ENCODE peak calls at places on chromosomes 6 and 20, in eight cellular contexts. M is mucosa of descending colon, I is sigmoid colon, V is heart right ventricle, H is hepatocyte, P is gastrocnemius medialis, O is Panc1, J is IMR-90. K is an unnamed sample. For H3K4me1, the result is how much of the 10 kb centered on the place peaks cover.

GRCh38 chr6:161171207-161171606 is 102.7 kb downstream of the AGPAT4 start:
- DNase-seq in M (no peak), I (no peak), V (no peak), H (no peak), P (no peak), O (no peak), J (no peak), K (no peak)

GRCh38 chr20:2946988-2947961 is 74.0 kb downstream of the PTPRA start:
- DNase-seq in M (no peak), I (no peak), V (no peak), H (peak), P (no peak), O (no peak), J (peak), K (peak)

GRCh38 chr6:13006578-13007300 is 290.2 kb downstream of the PHACTR1 start:
- DNase-seq in M (no peak), I (no peak), V (no peak), H (no peak), P (no peak), O (no peak), J (no peak), K (no peak)

GRCh38 chr6:120198033-120198432 is 848.5 kb upstream of the MAN1A1 start:
- DNase-seq in M (no peak), I (no peak), V (no peak), H (peak), P (no peak), O (no peak), J (no peak), K (peak)

GRCh38 chr20:5033566-5033965 is 32.3 kb upstream of the SLC23A2 start:
- DNase-seq in M (no peak), I (no peak), V (no peak), H (no peak), P (no peak), O (no peak), J (peak), K (peak)

GRCh38 chr20:20780127-20780822 is 67.8 kb upstream of the RALGAPA2 start:
- DNase-seq in M (peak), I (peak), V (peak), H (peak), P (peak), O (no peak), J (no peak), K (no peak)

GRCh38 chr6:141475269-141475668 is 657.5 kb upstream of the GJE1 start:
- DNase-seq in M (no peak), I (no peak), V (no peak), H (no peak), P (no peak), O (no peak), J (peak), K (no peak)

GRCh38 chr20:45117581-45117980 is 2.6 kb upstream of the WFDC5 start:
- DNase-seq in M (peak), I (no peak), V (no peak), H (no peak), P (no peak), O (no peak), J (no peak), K (no peak)

GRCh38 chr6:13767121-13767794 is 47.1 kb downstream of the MCUR1 start:
- DNase-seq in M (peak), I (peak), V (peak), H (peak), P (peak), O (no peak), J (peak), K (peak)

GRCh38 chr6:142821860-142822259 is 123.1 kb downstream of the HIVEP2 start:
- DNase-seq in M (no peak), I (no peak), V (no peak), H (no peak), P (peak), O (no peak), J (no peak), K (no peak)

DNA sequence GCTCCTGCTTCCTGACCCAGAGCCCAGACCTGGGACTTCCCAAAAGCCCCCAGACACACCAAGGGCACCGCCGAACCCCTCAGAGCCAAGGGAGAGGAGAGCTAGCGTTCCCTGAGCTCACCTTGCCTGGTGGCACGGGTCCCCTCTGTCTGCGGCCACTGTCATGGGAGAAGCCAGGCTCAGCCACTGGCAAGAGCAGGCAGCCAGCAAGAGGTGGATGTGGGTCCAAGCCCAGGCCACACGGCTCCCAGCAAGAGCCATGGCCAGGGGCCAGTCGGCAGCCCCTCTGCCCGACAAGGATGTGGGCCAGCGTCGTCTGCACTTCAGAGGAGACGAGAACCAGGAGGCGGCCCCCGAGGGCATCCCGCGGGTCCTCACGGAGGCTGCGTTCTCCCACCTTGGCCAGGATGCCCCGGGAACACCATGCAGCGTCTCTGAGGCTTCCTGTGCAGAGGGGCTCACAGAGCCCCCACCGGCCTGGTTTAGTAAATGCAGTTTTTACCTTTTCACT is 2.2 kb upstream of the PPDPF start:
- DNase-seq in M (no peak), I (no peak), V (no peak), H (no peak), P (no peak), O (no peak), J (no peak), K (no peak)
- H3K4me1 ChIP-seq in M (under half), I (under half), V (under half), H (under half), P (under half), O (under half), J (under half), K (under half)

GRCh38 chr6:156960525-156960924 is 183.3 kb downstream of the ARID1B start:
- DNase-seq in M (no peak), I (no peak), V (no peak), H (no peak), P (no peak), O (no peak), J (no peak), K (no peak)
- H3K4me1 ChIP-seq in M (under half), I (under half), V (under half), H (under half), P (half or more), O (under half), J (under half), K (under half)

DNA sequence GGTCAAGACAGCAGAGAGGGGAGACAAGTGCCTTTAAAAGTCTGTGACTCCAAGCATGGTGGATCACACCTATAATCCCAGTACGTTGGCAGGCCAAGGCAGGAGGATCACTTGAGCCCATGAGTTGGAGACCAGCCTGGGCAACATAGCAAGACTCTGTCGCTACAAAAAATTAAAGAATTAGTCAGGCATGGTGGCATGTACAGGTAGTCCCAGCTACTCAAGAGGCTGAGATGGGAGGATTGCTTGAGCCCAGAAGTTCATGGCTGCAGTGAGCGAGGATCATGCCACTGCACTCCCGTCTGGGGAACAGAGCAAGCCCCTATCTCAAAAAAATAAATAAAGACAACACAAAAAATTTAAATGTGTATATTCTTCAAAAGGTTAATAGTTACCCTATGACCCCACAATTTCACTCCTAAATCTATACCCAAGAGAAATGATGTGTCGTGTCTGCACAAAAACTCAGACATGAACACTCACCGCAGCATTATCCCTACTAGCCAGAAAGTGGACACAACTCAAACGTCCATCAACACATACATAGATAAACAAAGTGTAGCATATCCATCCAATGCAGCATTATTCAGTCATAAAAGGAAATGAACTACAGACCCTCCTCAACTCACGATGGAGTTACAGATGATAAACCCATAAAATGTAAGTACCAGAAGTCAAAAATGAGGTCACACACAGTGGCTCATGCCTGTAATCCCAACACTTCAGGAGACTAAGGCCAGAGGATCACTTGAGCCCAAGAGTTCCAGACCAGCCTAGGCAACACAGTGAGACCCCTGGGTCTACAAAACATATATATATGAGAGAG is 23.9 kb downstream of the ZMYND8 start:
- DNase-seq in M (no peak), I (no peak), V (no peak), H (no peak), P (no peak), O (no peak), J (no peak), K (no peak)
- H3K4me1 ChIP-seq in M (under half), I (under half), V (half or more), H (half or more), P (half or more), O (half or more), J (under half), K (under half)

GRCh38 chr20:13337090-13337784 is 116.2 kb downstream of the ISM1 start:
- DNase-seq in M (no peak), I (no peak), V (no peak), H (no peak), P (no peak), O (no peak), J (no peak), K (no peak)
- H3K4me1 ChIP-seq in M (under half), I (under half), V (under half), H (under half), P (under half), O (under half), J (under half), K (under half)

GRCh38 chr6:46674410-46674809 is 13.3 kb upstream of the TDRD6 start:
- DNase-seq in M (no peak), I (no peak), V (no peak), H (no peak), P (no peak), O (no peak), J (no peak), K (no peak)
- H3K4me1 ChIP-seq in M (under half), I (under half), V (under half), H (under half), P (under half), O (under half), J (under half), K (under half)

GRCh38 chr6:52498538-52499017 is 78.3 kb downstream of the TRAM2 start:
- DNase-seq in M (no peak), I (no peak), V (no peak), H (no peak), P (no peak), O (no peak), J (no peak), K (no peak)

GRCh38 chr6:52500268-52501129 is 76.4 kb downstream of the TRAM2 start:
- DNase-seq in M (no peak), I (no peak), V (no peak), H (no peak), P (no peak), O (no peak), J (no peak), K (no peak)

GRCh38 chr6:52497652-52498408 is 77.7 kb downstream of the EFHC1 start:
- DNase-seq in M (no peak), I (peak), V (peak), H (no peak), P (no peak), O (no peak), J (peak), K (no peak)

GRCh38 chr6:52499026-52499425 is 77.8 kb downstream of the TRAM2 start:
- DNase-seq in M (no peak), I (no peak), V (no peak), H (no peak), P (no peak), O (no peak), J (peak), K (no peak)

DNA sequence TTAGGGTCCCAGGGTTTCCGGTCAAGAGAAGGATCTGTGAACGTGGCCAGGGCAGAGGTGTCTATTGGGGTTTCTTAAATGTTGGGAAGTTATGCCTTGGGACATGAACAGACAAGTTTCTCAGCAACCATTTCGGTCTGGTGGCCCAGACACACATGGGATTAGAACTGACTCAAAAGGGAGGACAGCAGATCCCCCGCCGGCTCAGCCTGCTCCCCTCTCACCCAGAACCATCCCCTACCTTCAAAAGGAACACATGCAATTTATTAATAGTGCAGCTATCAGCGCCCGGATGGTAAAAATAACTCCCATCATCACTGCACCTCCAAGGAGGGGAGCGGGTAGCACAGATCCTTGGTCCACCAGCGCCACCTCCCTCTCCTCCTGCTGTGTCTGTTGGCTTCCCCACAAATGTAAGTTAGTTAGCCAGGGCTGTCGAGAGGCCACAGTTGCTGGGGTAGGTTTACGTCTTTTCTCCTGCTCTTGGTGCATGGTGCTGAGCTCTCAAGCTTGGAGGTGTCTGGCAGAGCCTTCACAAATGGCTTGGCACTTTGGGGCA is 77.1 kb downstream of the TRAM2 start:
- DNase-seq in M (no peak), I (no peak), V (peak), H (no peak), P (peak), O (no peak), J (no peak), K (peak)
- H3K4me1 ChIP-seq in M (under half), I (under half), V (half or more), H (under half), P (under half), O (under half), J (under half), K (under half)

DNA sequence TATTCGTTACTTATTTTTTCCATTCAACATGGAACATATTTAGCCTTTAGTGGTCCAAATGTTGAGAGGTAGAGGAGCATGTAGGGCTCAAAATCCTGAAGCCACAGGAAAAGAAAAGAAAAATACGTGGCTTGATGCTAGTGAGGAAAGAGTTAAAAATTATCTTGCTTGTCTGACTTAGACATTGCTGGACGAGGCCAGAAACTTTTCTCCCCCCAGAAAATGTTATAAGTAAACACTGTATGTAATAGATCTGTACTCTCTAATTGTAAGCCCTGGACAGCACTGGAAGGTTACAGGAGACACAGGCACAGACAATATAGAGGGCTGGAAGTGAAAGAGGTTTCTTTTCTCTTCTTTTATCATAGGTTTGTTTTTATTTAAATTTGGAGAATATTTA is 165.6 kb downstream of the ZFP64 start:
- DNase-seq in M (no peak), I (no peak), V (no peak), H (peak), P (no peak), O (no peak), J (peak), K (no peak)
- H3K4me1 ChIP-seq in M (under half), I (under half), V (under half), H (under half), P (under half), O (under half), J (under half), K (under half)

GRCh38 chr6:109374493-109374892 is 7.8 kb downstream of the CD164 start:
- DNase-seq in M (no peak), I (no peak), V (no peak), H (no peak), P (no peak), O (no peak), J (no peak), K (no peak)
- H3K4me1 ChIP-seq in M (under half), I (under half), V (under half), H (under half), P (half or more), O (under half), J (under half), K (under half)

GRCh38 chr6:136079701-136080565 is 170.2 kb downstream of the MTFR2 start:
- DNase-seq in M (no peak), I (no peak), V (peak), H (no peak), P (no peak), O (no peak), J (no peak), K (peak)

GRCh38 chr6:136072691-136073090 is 177.4 kb downstream of the MTFR2 start:
- DNase-seq in M (no peak), I (no peak), V (peak), H (no peak), P (no peak), O (no peak), J (no peak), K (no peak)

GRCh38 chr6:136073216-136073615 is 176.9 kb downstream of the MTFR2 start:
- DNase-seq in M (no peak), I (no peak), V (no peak), H (no peak), P (no peak), O (no peak), J (no peak), K (no peak)

GRCh38 chr6:136077834-136078576 is 172.1 kb downstream of the MTFR2 start:
- DNase-seq in M (no peak), I (no peak), V (peak), H (no peak), P (peak), O (peak), J (peak), K (peak)

DNA sequence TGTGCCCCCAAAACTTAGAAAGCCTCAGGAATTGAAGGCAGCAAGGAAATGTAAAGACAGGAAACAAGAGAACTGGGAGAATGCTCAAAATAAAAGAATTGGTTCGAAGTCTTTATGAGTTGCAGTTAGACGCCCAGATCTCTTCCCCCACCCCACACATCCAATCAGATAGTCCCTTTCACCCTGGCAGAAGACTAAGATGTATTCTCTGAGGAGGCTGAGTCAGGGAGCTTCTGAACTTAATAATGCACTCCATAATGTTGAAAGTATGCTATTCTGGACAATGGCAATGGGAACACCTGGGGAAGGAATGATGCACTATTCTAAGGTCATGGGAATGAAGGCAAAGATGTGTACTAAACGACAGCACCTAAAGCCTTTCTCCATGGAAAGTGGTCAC is 173.6 kb downstream of the MTFR2 start:
- DNase-seq in M (no peak), I (no peak), V (no peak), H (no peak), P (no peak), O (no peak), J (peak), K (no peak)
- H3K4me1 ChIP-seq in M (under half), I (under half), V (under half), H (under half), P (under half), O (under half), J (under half), K (under half)